ENCODE peak calls at places on chromosomes 13 and 19, in four cellular contexts. P is stimulated activated CD8-positive, alpha-beta memory T cell treated with anti-CD3 and anti-CD28 coated beads, Interleukin-4, amount 100 ng/mL, for 1 hour; H is lung; R is hepatocyte. O is an unnamed sample.

GRCh38 chr13:40589285-40590109 is 76.9 kb downstream of the FOXO1 start:
- DNase-seq in H (no peak), R (no peak), P (no peak), O (no peak)

GRCh38 chr19:48418317-48419064 is 25.0 kb downstream of the GRIN2D start:
- DNase-seq in P (no peak), R (no peak), H (no peak), O (no peak)

GRCh38 chr13:42174344-42175162 is 97.4 kb upstream of the AKAP11 start:
- DNase-seq in R (peak; percentile 21), P (no peak), H (no peak), O (no peak)

GRCh38 chr19:55117063-55117635 is 288 bp downstream of the PPP1R12C start:
- DNase-seq in P (no peak), R (no peak), H (no peak), O (no peak)

GRCh38 chr19:54949412-54949811 is 2.1 kb upstream of the NLRP7 start:
- DNase-seq in P (no peak), H (no peak), R (no peak), O (no peak)

GRCh38 chr19:1170938-1171754 is 2.9 kb downstream of the SBNO2 start:
- DNase-seq in R (no peak), H (no peak), P (no peak), O (no peak)

GRCh38 chr19:18683109-18683954 is at the start of gene CRTC1:
- DNase-seq in P (peak; percentile 71), H (peak; percentile 91), R (peak; percentile 95), O (peak; percentile 38)

GRCh38 chr13:110057052-110057451 is 249.9 kb downstream of the COL4A1 start:
- DNase-seq in H (no peak), P (no peak), R (no peak), O (no peak)

GRCh38 chr13:114237415-114238112 is 2.9 kb downstream of the CDC16 start:
- DNase-seq in R (no peak), H (no peak), P (no peak), O (no peak)

GRCh38 chr19:17473041-17473440 is 2.7 kb downstream of the SLC27A1 start:
- DNase-seq in H (no peak), R (no peak), P (no peak), O (no peak)

GRCh38 chr19:1418494-1418775 is 11.0 kb downstream of the DAZAP1 start:
- DNase-seq in P (no peak), R (no peak), H (no peak), O (no peak)

GRCh38 chr13:32475403-32475802 is 47.5 kb upstream of the N4BP2L1 start:
- DNase-seq in R (no peak), H (no peak), P (no peak), O (no peak)

GRCh38 chr13:30331331-30331771 is 24.0 kb upstream of the KATNAL1 start:
- DNase-seq in R (no peak), H (no peak), P (no peak), O (no peak)

GRCh38 chr19:13574933-13575332 is 68.7 kb upstream of the CACNA1A start:
- DNase-seq in H (no peak), R (no peak), P (no peak), O (no peak)

O was measured in thoracic aorta.